ENCODE peak calls at places on chromosome 16, in five cellular contexts. P, K, E, T and R are unnamed samples.

GRCh38 chr16:11819798-11820197 is 22.7 kb upstream of the ZC3H7A start:
- DNase-seq in P (no peak), E (no peak), T (no peak), K (no peak), R (no peak)

GRCh38 chr16:59909262-59909661 is 1175.1 kb upstream of the GOT2 start:
- DNase-seq in T (peak), K (no peak), E (no peak), P (no peak), R (no peak)

GRCh38 chr16:47847220-47847970 is 308.4 kb downstream of the ABCC12 start:
- DNase-seq in E (no peak), P (peak), T (peak), K (no peak), R (no peak)

GRCh38 chr16:11290102-11290893 is 9.2 kb upstream of the PRM1 start:
- DNase-seq in T (no peak), K (no peak), P (no peak), E (no peak), R (no peak)

GRCh38 chr16:46972971-46973456 is 460 bp downstream of the DNAJA2 start:
- DNase-seq in P (no peak), K (no peak), E (peak), T (peak), R (peak)

GRCh38 chr16:54284319-54284930 is 2.2 kb downstream of the IRX3 start:
- DNase-seq in T (peak), E (peak), K (no peak), P (no peak), R (peak)

GRCh38 chr16:67055712-67056487 is 27.0 kb downstream of the CBFB start:
- DNase-seq in K (no peak), E (no peak), P (peak), T (no peak), R (no peak)

GRCh38 chr16:10250137-10250850 is 68.1 kb upstream of the GRIN2A start:
- DNase-seq in E (no peak), T (peak), P (no peak), K (no peak), R (no peak)

GRCh38 chr16:82878466-82878865 is 251.7 kb downstream of the CDH13 start:
- DNase-seq in E (no peak), P (no peak), T (no peak), K (no peak), R (no peak)

GRCh38 chr16:68644715-68645493 is at the start of gene CDH3:
- DNase-seq in T (peak), P (no peak), E (peak), K (peak), R (no peak)

GRCh38 chr16:72036098-72036497 is 18.2 kb upstream of the HP start:
- DNase-seq in E (no peak), T (peak), K (no peak), P (no peak), R (no peak)

GRCh38 chr16:20359997-20360396 is 7.5 kb upstream of the UMOD start:
- DNase-seq in K (no peak), T (peak), P (no peak), E (peak), R (peak)

GRCh38 chr16:11208916-11209665 is 46.9 kb downstream of the SOCS1 start:
- DNase-seq in E (no peak), T (no peak), K (no peak), P (no peak), R (no peak)

GRCh38 chr16:67594956-67595355 is 32.6 kb downstream of the CTCF start:
- DNase-seq in K (no peak), T (peak), E (no peak), P (peak), R (no peak)

GRCh38 chr16:20868890-20869289 is 31.3 kb downstream of the DCUN1D3 start:
- DNase-seq in K (no peak), T (no peak), P (peak), E (no peak), R (no peak)

GRCh38 chr16:87560428-87561199 is 41.7 kb upstream of the JPH3 start:
- DNase-seq in K (peak), P (no peak), E (peak), T (peak), R (no peak)

GRCh38 chr16:88781140-88782077 is 3.6 kb downstream of the PIEZO1 start:
- DNase-seq in P (no peak), E (no peak), K (no peak), T (no peak), R (no peak)

DNA sequence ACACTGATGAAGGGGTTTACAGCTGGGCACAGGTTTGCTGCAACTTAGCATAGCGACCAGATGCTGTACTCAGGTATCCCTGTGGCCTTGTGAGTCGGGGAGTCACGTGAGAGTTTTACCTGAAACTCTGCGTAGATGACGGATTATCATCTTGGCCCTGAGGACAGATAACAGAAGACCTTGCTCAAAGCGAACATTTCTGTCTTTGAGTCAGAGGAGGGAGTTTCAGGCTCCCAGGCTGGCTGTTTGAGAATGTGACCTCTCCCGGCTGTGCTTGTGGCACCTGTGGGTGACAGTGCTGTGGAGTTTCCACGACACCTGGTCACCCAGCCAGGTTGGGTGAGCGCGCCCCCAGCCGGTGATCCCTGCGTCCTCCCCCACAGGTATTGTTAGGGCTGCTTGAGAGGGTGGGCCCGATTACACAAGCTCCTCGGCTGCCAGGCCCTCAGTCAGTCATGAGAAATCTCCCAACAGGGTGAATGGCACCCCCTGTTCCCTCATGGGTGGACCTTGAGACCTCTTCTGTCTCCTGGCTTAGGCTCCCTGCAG is 44.4 kb upstream of the CRISPLD2 start:
- DNase-seq in K (no peak), E (no peak), T (no peak), P (no peak), R (no peak)
- H4K8ac ChIP-seq in K (no peak), E (no peak), T (no peak), P (no peak), R (no peak)

DNA sequence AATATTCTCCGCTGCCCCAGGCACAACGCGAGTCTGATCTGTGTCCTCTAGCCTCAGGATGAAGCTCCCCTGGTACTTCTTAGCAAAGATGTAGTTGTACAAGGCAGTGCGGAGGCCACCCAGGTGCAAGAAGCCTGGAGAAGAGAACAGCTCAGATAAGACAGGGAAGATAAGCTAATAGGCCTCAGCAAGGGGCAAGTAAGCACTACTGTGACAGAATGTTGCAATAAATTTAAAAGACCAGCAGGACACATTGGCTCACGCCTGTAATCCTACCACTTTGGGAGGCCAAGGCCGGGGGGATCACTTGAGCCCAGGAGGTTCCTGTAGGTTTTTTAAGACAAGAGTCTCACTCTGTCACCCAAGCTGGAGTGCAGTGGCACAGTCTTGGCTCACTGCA is 5.0 kb downstream of the EARS2 start:
- DNase-seq in T (peak), E (no peak), K (no peak), P (no peak), R (no peak)
- H4K8ac ChIP-seq in T (no peak), E (no peak), K (no peak), P (no peak), R (no peak)

DNA sequence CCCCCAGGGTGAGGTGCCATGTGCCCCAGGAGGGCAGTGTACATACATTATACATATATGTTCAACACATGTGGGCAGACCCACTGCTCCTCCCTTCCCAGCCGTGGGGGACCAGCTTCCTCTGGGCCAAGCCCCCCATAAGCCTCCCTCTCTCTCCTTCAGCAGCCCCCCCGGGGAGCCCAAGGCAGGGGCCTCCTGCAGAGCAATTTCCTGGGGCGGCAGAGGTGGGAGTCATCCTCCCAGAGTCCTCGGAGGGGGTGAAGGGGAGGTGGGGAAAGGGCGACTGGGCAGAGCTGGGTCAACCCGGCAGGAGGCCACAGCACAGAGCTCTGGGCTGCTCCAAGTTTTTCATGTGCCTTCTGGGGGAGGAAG is 235.1 kb downstream of the ZNF423 start:
- DNase-seq in T (no peak), E (peak), K (no peak), P (no peak), R (no peak)
- H4K8ac ChIP-seq in T (no peak), E (no peak), K (no peak), P (no peak), R (no peak)

GRCh38 chr16:79295746-79296145 is 304.8 kb downstream of the MAF start:
- DNase-seq in P (no peak), E (no peak), T (no peak), K (no peak), R (no peak)
- H4K8ac ChIP-seq in P (no peak), E (no peak), T (no peak), K (no peak), R (no peak)

GRCh38 chr16:4693956-4694663 is 748 bp downstream of the NUDT16L1 start:
- DNase-seq in T (peak), K (no peak), P (peak), E (peak), R (no peak)
- H4K8ac ChIP-seq in T (no peak), K (peak), P (peak), E (no peak), R (no peak)

GRCh38 chr16:70665113-70665694 is 18.8 kb downstream of the IL34 start:
- DNase-seq in E (no peak), K (no peak), P (no peak), T (no peak), R (no peak)
- H4K8ac ChIP-seq in E (no peak), K (peak), P (no peak), T (no peak), R (no peak)

GRCh38 chr16:30923554-30924085 is at the start of gene FBXL19:
- DNase-seq in K (no peak), P (no peak), T (peak), E (no peak), R (peak)

GRCh38 chr16:30922960-30923535 is 324 bp upstream of the FBXL19 start:
- DNase-seq in P (peak), E (peak), T (peak), K (peak), R (peak)

GRCh38 chr16:30921459-30921747 is 2.0 kb upstream of the FBXL19 start:
- DNase-seq in E (no peak), P (no peak), T (no peak), K (no peak), R (no peak)

GRCh38 chr16:30922420-30922959 is 882 bp upstream of the FBXL19 start:
- DNase-seq in T (peak), E (peak), P (peak), K (peak), R (peak)

GRCh38 chr16:30921748-30922419 is 1.5 kb upstream of the FBXL19 start:
- DNase-seq in P (peak), T (peak), K (peak), E (peak), R (peak)
- H4K8ac ChIP-seq in P (peak), T (no peak), K (peak), E (no peak), R (no peak)

GRCh38 chr16:29862884-29863668 is at the start of gene CDIPT:
- DNase-seq in T (peak), E (peak), K (peak), P (peak), R (peak)
- H4K8ac ChIP-seq in T (no peak), E (no peak), K (peak), P (peak), R (peak)